ENCODE peak calls at places on chromosomes 12 and 14, in seven cellular contexts. C is stomach, O is GM23338, Z is transverse colon, X is HCT116, D is esophagus muscularis mucosa, V is suprapubic skin. I is an unnamed sample. For H3K4me1, the result is how much of the 10 kb centered on the place peaks cover.

GRCh38 chr12:44154128-44154527 is 318.2 kb downstream of the TMEM117 start:
- DNase-seq in O (no peak), Z (no peak), C (no peak), D (no peak), X (no peak), V (no peak), I (no peak)

GRCh38 chr14:21476526-21476924 is 234 bp downstream of the RAB2B start:
- DNase-seq in V (peak), D (peak), Z (peak), O (no peak), X (no peak), C (peak), I (peak)

GRCh38 chr14:75196468-75196867 is 20.1 kb upstream of the TMED10 start:
- DNase-seq in O (no peak), D (no peak), V (no peak), X (no peak), Z (peak), C (peak), I (no peak)

GRCh38 chr12:100820314-100820713 is 25.7 kb downstream of the ANO4 start:
- DNase-seq in D (no peak), O (no peak), V (no peak), X (no peak), Z (no peak), C (no peak), I (no peak)

GRCh38 chr12:76643438-76643837 is 83.9 kb upstream of the OSBPL8 start:
- DNase-seq in X (no peak), C (no peak), V (no peak), D (no peak), Z (no peak), O (no peak), I (no peak)

GRCh38 chr12:85642810-85643209 is 193.4 kb downstream of the RASSF9 start:
- DNase-seq in O (peak), C (no peak), X (no peak), V (no peak), D (no peak), Z (no peak), I (no peak)

GRCh38 chr12:32983332-32983731 is 86.8 kb upstream of the PKP2 start:
- DNase-seq in Z (no peak), C (no peak), X (no peak), D (no peak), V (no peak), O (no peak), I (no peak)

GRCh38 chr14:40164083-40164482 is 731.9 kb upstream of the FBXO33 start:
- DNase-seq in C (no peak), Z (no peak), O (no peak), D (no peak), X (no peak), V (no peak), I (no peak)

GRCh38 chr12:14845350-14845750 is 2.0 kb upstream of the ART4 start:
- DNase-seq in O (peak), Z (peak), X (peak), V (no peak), C (peak), D (no peak), I (no peak)

GRCh38 chr12:95181103-95181502 is 36.2 kb downstream of the FGD6 start:
- DNase-seq in C (no peak), V (no peak), Z (no peak), O (no peak), X (no peak), D (no peak), I (no peak)

GRCh38 chr12:4567073-4567881 is 5.3 kb downstream of the DYRK4 start:
- DNase-seq in V (no peak), C (no peak), O (no peak), X (no peak), D (peak), Z (no peak), I (no peak)

GRCh38 chr12:4564819-4565218 is 2.8 kb downstream of the DYRK4 start:
- DNase-seq in C (no peak), D (no peak), Z (no peak), V (no peak), X (no peak), O (no peak), I (no peak)

GRCh38 chr12:4566474-4566873 is 4.5 kb downstream of the DYRK4 start:
- DNase-seq in Z (no peak), X (no peak), V (no peak), O (no peak), D (peak), C (no peak), I (no peak)

GRCh38 chr12:4563336-4563735 is 1.3 kb downstream of the DYRK4 start:
- DNase-seq in O (no peak), D (no peak), V (no peak), Z (no peak), X (no peak), C (no peak), I (no peak)

GRCh38 chr12:4562034-4562657 is at the start of gene DYRK4:
- DNase-seq in O (peak), D (no peak), V (peak), Z (peak), C (peak), X (no peak), I (peak)
- TF ChIP-seq POLR2AphosphoS5 in O (peak), D (peak), V (no peak), Z (no peak), C (peak), X (no peak), I (peak)

GRCh38 chr14:95216013-95216412 is 58.7 kb upstream of the DICER1 start:
- DNase-seq in O (no peak), C (no peak), Z (no peak), V (no peak), D (no peak), X (no peak), I (no peak)
- H3K4me1 ChIP-seq in O (under half), C (under half), Z (under half), V (under half), D (under half), X (under half), I (under half)

DNA sequence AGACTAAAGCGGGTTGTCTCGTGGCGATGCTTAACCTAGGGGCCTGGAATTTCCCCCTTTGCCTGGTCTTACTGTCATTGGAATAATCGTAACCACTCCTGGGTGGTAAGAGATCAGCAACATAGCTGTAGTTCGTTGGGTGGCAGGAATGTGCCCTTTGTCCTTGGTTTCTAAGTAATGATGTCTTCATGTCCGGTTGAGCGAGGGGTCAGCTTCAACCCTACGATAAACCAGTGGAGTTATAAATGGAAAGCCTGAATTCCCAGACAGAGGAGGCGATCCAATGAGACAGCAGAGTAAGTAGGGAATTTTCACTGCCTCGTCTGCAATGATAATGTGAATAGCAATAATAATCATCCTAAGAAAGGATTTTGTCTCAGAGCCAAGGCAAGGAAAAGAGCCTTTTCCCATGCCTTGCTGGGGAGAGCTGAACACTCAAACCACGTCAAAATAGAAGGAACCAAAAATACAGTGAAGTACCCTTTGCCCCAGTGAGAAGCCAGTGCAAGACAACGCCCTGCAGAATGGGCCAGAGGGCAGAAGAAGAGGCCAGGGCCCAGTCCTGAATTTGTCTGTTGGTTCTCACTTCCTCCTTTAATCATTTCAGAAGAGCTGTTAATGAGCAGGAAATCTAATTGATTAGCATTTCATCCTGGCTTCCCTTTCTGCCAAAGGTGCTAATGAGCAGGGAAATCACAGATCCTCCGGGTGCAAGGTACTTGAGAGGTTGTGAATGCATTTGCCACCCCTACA is 330.7 kb downstream of the CACNA1C start:
- DNase-seq in O (no peak), D (no peak), V (peak), X (no peak), C (no peak), Z (no peak), I (no peak)
- TF ChIP-seq POLR2AphosphoS5 in O (no peak), D (no peak), V (no peak), X (no peak), C (no peak), Z (no peak), I (no peak)

DNA sequence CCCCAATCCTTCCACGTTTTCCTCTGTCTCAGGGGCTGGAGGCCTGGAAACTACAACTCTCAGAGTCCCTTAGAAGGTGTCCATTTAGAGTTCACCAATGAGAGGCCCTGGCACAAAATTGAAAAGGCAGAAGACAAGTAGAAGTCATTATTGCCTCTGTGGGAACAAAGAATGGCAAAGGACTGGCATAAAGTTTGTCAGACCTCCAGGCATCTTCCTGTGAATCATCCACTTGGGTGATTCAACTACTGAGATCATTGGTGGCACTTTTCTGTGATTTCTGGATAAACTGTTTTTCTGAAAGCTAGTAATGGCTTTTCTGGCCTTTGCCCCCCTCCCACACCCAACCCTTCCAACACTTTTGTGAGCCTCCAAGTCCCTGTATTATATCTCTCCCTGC is 42.6 kb upstream of the C12orf42 start:
- DNase-seq in D (peak), O (no peak), Z (no peak), V (no peak), C (no peak), X (no peak), I (no peak)
- H3K4me1 ChIP-seq in D (under half), O (under half), Z (under half), V (under half), C (under half), X (under half), I (under half)

DNA sequence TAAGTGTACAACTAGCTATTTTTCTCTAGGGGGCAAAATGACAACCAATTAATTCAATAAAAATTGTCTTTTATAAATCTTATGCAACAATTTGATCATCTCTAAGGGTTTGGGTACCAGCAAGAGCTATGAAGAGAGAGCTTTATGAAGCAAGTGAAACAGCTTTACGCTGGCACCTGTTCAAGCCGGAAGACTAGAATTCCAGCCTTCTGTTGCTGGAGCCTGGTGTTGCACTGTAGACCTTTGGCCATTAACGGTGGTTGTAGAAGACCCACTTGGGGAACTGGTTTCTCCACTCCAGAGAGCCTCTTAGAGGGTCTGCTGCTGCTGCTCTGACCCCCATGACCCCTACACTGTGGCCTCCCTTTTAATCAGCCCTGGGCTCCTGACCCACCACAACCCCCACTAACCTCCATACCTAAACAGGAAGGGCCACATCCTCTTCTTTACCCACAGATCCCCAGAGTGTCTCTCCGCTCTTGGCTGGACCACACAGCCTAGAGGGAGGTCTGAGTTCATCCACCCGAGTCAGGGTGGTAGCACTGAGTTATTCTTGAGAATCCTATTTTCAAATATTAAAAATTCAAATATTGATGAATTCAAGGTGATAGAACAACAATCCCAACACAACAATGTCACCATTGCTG is 54.6 kb upstream of the STON2 start:
- DNase-seq in V (no peak), Z (peak), D (no peak), O (no peak), C (no peak), X (no peak), I (no peak)
- TF ChIP-seq POLR2AphosphoS5 in V (no peak), Z (no peak), D (no peak), O (no peak), C (no peak), X (no peak), I (no peak)

DNA sequence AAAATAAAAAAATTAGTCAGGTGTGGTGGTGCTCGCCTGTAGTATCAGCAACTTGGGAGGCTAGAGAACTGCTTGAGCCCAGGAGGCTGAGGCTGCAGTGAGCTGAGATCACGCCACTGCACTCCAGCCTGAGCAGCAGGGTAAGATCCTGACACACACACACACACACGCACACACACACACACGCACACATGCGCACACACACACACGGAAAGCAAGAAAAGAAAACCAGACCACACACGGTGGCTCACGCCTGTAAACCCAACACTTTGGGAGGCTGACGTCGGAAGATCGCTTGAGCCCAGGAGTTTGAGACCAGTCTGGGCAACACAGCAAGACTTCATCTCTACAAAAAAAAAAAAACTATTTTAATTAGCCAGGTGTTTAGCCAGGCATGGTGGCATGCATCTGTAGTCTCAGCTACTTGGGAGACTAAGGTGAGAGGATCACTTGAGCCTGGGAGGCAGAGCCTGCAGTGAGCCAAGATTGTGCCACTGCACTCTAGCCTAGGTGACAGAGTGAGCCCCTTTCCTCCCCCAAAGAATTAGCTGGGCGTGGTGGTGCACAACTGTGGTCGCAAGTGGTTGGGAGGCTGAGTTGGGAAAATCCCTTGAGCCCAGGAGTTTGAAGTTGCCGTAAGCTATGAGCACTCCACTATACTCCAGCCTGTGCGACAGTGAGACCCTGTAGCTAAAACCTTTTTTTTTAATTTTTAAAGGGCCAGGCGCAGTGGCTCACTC is 44.5 kb downstream of the HECTD1 start:
- DNase-seq in C (no peak), Z (no peak), V (no peak), X (no peak), O (no peak), D (no peak), I (no peak)
- H3K4me1 ChIP-seq in C (half or more), Z (under half), V (under half), X (half or more), O (under half), D (half or more), I (under half)

I was measured in spleen.